ENCODE peak calls at places on chromosome 12, in four cellular contexts. Y is mesenchymal stem cell, Z is IMR-90, N is neuronal stem cell. V is an unnamed sample.

GRCh38 chr12:44930972-44931600 is 55.0 kb upstream of the NELL2 start:
- DNase-seq in Y (peak), Z (peak), N (peak), V (peak)

GRCh38 chr12:89126712-89127111 is 225.6 kb downstream of the DUSP6 start:
- DNase-seq in Y (no peak), Z (peak), N (no peak), V (no peak)

GRCh38 chr12:117367006-117367638 is 5.7 kb upstream of the NOS1 start:
- DNase-seq in Y (peak), Z (peak), N (peak), V (peak)

GRCh38 chr12:42014972-42015371 is 129.7 kb downstream of the GXYLT1 start:
- DNase-seq in Y (no peak), Z (no peak), N (no peak), V (no peak)

GRCh38 chr12:71666259-71666658 is 2.2 kb downstream of the THAP2 start:
- DNase-seq in Y (no peak), Z (no peak), N (no peak), V (no peak)

GRCh38 chr12:54936736-54937135 is 47.8 kb downstream of the TESPA1 start:
- DNase-seq in Y (no peak), Z (no peak), N (no peak), V (no peak)

GRCh38 chr12:106919910-106920544 is 35.7 kb upstream of the TMEM263 start:
- DNase-seq in Y (peak), Z (peak), N (peak), V (peak)

GRCh38 chr12:53476769-53477209 is 22.5 kb downstream of the MAP3K12 start:
- DNase-seq in Y (peak), Z (no peak), N (no peak), V (peak)

GRCh38 chr12:131536766-131537165 is 174.1 kb upstream of the SFSWAP start:
- DNase-seq in Y (no peak), Z (no peak), N (no peak), V (no peak)

GRCh38 chr12:47813491-47814196 is 6.1 kb downstream of the HDAC7 start:
- DNase-seq in Y (peak), Z (no peak), N (peak), V (peak)

GRCh38 chr12:131747276-131747675 is 36.4 kb downstream of the SFSWAP start:
- DNase-seq in Y (no peak), Z (no peak), N (no peak), V (no peak)

GRCh38 chr12:132597333-132598283 is 12.8 kb downstream of the LRCOL1 start:
- DNase-seq in Y (peak), Z (peak), N (peak), V (peak)

GRCh38 chr12:121323908-121324307 is 27.4 kb upstream of the CAMKK2 start:
- DNase-seq in Y (no peak), Z (no peak), N (no peak), V (no peak)

GRCh38 chr12:53989227-53990113 is 4.5 kb downstream of the HOXC10 start:
- DNase-seq in Y (peak), Z (peak), N (no peak), V (no peak)

GRCh38 chr12:66169221-66170170 is at the start of gene TMBIM4:
- DNase-seq in Y (peak), Z (peak), N (peak), V (peak)

GRCh38 chr12:78863482-78864427 is 819 bp upstream of the SYT1 start:
- DNase-seq in Y (peak), Z (peak), N (peak), V (peak)

GRCh38 chr12:88579941-88580871 is at the start of gene KITLG:
- DNase-seq in Y (peak), Z (peak), N (peak), V (peak)

GRCh38 chr12:121530600-121531355 is 50.0 kb downstream of the KDM2B start:
- DNase-seq in Y (peak), Z (peak), N (no peak), V (peak)

GRCh38 chr12:54409267-54409666 is 9.8 kb downstream of the ITGA5 start:
- DNase-seq in Y (no peak), Z (no peak), N (no peak), V (no peak)

GRCh38 chr12:109822951-109823411 is 10.2 kb downstream of the TRPV4 start:
- DNase-seq in Y (no peak), Z (no peak), N (no peak), V (no peak)

GRCh38 chr12:117816-118345 is 51.3 kb downstream of the IQSEC3 start:
- DNase-seq in Y (no peak), Z (no peak), N (no peak), V (no peak)

GRCh38 chr12:10726945-10727344 is 3.8 kb upstream of the YBX3 start:
- DNase-seq in Y (no peak), Z (no peak), N (no peak), V (no peak)

GRCh38 chr12:114395755-114396152 is 10.2 kb downstream of the TBX5 start:
- DNase-seq in Y (no peak), Z (peak), N (peak), V (peak)

GRCh38 chr12:46571593-46571992 is 199.0 kb upstream of the SLC38A2 start:
- DNase-seq in Y (no peak), Z (no peak), N (no peak), V (no peak)

GRCh38 chr12:47881826-47882427 is 22.9 kb downstream of the VDR start:
- DNase-seq in Y (peak), Z (peak), N (no peak), V (no peak)

GRCh38 chr12:39441963-39442894 is 691 bp downstream of the KIF21A start:
- DNase-seq in Y (peak), Z (no peak), N (peak), V (peak)

GRCh38 chr12:25272937-25273526 is 22.3 kb upstream of the KRAS start:
- DNase-seq in Y (no peak), Z (no peak), N (no peak), V (no peak)

GRCh38 chr12:22459872-22460490 is 84.4 kb downstream of the C2CD5 start:
- DNase-seq in Y (peak), Z (peak), N (peak), V (peak)

GRCh38 chr12:106764738-106765137 is 9.7 kb upstream of the RIC8B start:
- DNase-seq in Y (no peak), Z (no peak), N (no peak), V (no peak)

GRCh38 chr12:55659486-55660385 is 23.0 kb downstream of the OR10P1 start:
- DNase-seq in Y (peak), Z (peak), N (no peak), V (peak)

GRCh38 chr12:96882862-96883261 is 24.2 kb upstream of the NEDD1 start:
- DNase-seq in Y (peak), Z (peak), N (no peak), V (no peak)

GRCh38 chr12:84910549-84911241 is 1.9 kb downstream of the SLC6A15 start:
- DNase-seq in Y (peak), Z (no peak), N (no peak), V (peak)

DNA sequence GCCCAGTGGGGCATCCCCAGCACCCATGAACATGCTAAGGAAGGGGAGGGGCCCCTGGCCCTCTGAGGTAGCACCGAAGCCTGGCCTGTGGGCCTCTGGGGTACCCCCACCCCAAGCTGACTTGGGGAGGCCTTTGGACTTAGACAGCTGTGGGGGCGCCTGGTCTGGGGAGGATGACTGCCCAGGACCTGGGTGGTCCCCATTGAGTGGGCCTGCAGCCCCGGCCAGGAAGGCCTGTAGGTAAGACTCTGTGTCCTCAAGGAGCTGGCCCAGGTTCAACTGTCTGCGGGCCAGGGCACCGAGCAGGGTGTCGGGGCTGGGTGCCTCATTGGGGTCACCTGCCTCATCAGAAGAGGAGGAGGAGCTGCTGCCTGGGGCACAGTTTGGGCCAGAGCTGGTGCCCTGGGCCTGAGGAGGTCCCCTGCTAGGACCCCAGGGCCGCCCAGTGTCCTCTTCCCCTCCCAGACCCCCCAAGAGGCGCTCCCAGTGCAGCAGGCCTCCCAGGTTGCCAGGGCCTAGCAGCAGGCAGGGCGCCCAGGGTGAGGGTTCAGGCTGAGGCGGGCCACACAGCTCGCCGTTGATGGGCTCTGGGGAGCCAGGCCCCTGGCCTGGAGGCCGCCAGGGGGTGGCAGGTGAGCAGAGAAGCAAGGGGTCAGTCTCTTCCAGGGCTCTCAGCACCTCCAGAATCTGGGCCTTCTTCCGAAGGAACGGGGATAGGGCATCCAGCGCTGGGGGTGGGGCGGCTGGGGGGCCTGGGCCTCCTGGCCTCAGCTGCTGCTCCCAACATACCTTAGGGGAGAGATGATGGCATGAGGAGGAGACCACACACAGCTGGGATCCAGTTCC is 31.4 kb downstream of the NCKAP5L start:
- DNase-seq in Y (no peak), Z (no peak), N (no peak), V (no peak)
- H4K8ac ChIP-seq in Y (no peak), Z (no peak), N (no peak), V (no peak)

GRCh38 chr12:28777603-28778365 is 371.3 kb upstream of the FAR2 start:
- DNase-seq in Y (no peak), Z (no peak), N (no peak), V (no peak)

GRCh38 chr12:28780960-28781359 is 368.1 kb upstream of the FAR2 start:
- DNase-seq in Y (no peak), Z (no peak), N (no peak), V (no peak)

GRCh38 chr12:28781671-28782652 is 367.1 kb upstream of the FAR2 start:
- DNase-seq in Y (no peak), Z (no peak), N (no peak), V (peak)

GRCh38 chr12:28782812-28783211 is 366.3 kb upstream of the FAR2 start:
- DNase-seq in Y (no peak), Z (no peak), N (no peak), V (peak)

DNA sequence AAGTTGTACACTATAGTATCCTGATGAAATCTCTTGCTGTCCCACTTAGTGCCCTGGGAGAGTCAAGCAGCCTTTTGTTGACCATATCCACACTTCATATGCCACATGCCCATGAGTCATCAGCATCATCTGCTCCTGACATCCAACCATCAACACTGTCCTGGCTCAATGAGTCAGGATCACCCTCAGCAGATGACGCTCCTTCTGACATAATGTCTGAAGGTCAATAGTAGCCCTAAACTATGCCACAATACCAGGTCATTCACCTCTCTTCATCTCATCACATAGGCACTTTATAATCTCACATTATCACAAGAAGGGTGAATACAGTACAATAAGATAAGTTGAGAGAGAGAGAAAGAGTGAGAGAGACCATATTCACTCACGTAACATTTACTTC is 369.0 kb upstream of the FAR2 start:
- DNase-seq in Y (peak), Z (peak), N (no peak), V (no peak)
- H3K27ac ChIP-seq in Y (no peak), Z (no peak), N (no peak), V (no peak)

DNA sequence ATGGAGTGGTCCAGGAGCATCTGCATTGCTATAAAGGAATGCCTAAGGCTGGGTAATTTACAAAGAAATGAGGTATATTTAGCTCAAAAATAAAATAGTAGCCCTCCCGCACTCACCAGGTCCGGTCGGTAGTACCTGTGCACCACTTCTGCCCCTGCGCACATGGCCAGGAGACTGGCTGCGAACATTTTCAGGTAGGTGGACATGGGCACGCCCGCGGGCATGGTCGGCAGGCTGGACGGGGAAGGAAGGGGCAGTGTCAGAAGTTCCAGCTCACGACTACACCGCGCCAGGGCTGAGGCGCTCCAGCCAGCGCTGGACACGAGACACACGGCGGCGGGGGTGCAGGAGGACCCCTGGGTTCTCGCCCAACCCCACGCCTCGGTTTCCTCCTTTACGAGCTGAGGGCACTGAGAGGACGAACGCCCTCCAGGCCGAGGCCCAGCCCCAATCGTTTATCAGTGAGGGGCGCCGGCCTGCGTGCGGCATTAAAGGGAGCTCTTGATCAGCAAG is 9.1 kb upstream of the TDG start:
- DNase-seq in Y (no peak), Z (no peak), N (no peak), V (no peak)
- H2AK5ac ChIP-seq in Y (peak), Z (peak), N (peak), V (no peak)

GRCh38 chr12:2769866-2770533 is 24.8 kb upstream of the FKBP4 start:
- DNase-seq in Y (no peak), Z (no peak), N (no peak), V (no peak)
- H4K8ac ChIP-seq in Y (no peak), Z (no peak), N (no peak), V (no peak)

GRCh38 chr12:12726543-12727093 is 9.4 kb downstream of the CDKN1B start:
- DNase-seq in Y (peak), Z (peak), N (no peak), V (no peak)
- H3K27ac ChIP-seq in Y (peak), Z (peak), N (no peak), V (no peak)

DNA sequence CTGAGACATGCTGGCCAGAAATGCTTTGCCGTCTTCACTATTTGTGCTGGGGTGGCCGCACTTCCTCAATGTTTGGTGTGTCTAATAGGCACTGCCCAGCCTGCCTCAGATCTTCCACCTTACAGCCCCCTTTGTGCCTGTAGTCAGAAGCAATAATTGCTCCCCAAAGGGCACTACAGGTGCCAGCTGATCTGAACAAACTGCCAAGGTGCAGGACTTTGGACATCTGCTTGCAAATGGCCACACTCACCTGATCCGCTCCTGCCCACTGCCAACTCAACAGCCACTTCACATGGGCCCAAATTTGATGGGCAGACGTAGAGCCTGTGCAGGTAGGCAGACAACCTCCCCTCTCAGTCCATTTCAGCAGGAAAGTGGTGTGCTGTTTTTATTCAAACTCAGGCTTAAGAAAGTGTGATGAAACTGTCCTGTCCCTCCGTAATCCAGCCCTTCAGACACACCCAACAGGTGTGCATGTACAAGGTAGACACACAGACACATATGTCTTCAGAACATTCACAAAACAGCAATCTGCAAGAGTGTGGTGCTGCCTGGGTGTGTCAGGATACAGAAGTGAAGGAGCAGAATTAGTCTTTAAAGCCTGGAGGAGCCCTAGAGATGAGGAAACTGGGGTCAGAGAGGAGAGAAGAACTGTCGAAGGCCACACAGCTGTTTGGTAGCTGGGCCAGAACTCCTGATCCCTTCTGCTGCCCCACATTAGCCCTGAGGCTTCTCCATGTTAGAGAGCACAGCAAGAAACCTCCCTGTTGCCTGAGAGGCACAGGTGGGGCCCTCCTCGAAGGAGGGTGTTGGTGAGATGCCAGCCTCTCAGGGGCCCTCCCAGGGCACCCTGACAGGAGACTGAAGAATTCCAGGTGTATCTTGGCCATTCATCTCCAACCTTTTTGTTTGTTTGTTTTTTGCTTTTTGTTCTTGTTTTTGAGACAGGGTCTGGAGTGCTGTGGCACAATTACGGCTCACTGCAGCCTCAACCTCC is 4.4 kb upstream of the KRT75 start:
- DNase-seq in Y (no peak), Z (no peak), N (no peak), V (no peak)
- H2AK5ac ChIP-seq in Y (no peak), Z (no peak), N (no peak), V (no peak)

GRCh38 chr12:69585189-69586062 is at the start of gene CCT2:
- DNase-seq in Y (peak), Z (peak), N (peak), V (peak)
- H4K8ac ChIP-seq in Y (peak), Z (peak), N (no peak), V (no peak)